ENCODE peak calls at places on chromosomes 6 and 20, in seven cellular contexts. Y is GM12878, U is ovary, B is tibial nerve, H is stomach, J is HepG2, V is SK-N-SH. S is an unnamed sample.

GRCh38 chr6:14194483-14194882 is 76.9 kb downstream of the CD83 start:
- DNase-seq in U (no peak), J (no peak), H (no peak), Y (no peak), B (no peak), V (no peak), S (no peak)

GRCh38 chr6:43707767-43708166 is 20.2 kb upstream of the MRPS18A start:
- DNase-seq in B (no peak), J (no peak), U (no peak), Y (no peak), V (no peak), H (no peak), S (no peak)

GRCh38 chr6:12525276-12525675 is 191.3 kb upstream of the PHACTR1 start:
- DNase-seq in V (no peak), J (no peak), Y (no peak), B (no peak), U (no peak), H (no peak), S (no peak)

GRCh38 chr20:16828666-16829305 is 80.6 kb downstream of the OTOR start:
- DNase-seq in H (no peak), Y (no peak), U (no peak), J (no peak), B (no peak), V (no peak), S (no peak)

GRCh38 chr6:3518356-3518841 is 61.5 kb upstream of the SLC22A23 start:
- DNase-seq in U (peak), H (peak), J (peak), V (no peak), B (no peak), Y (no peak), S (peak)

GRCh38 chr6:56742122-56742791 is 99.6 kb upstream of the DST start:
- DNase-seq in U (no peak), B (no peak), H (no peak), V (no peak), Y (no peak), J (peak), S (no peak)

GRCh38 chr6:89436226-89436625 is 3.3 kb downstream of the ANKRD6 start:
- DNase-seq in Y (no peak), V (no peak), J (no peak), H (no peak), B (no peak), U (no peak), S (no peak)

GRCh38 chr6:127096167-127096566 is 22.3 kb upstream of the RSPO3 start:
- DNase-seq in Y (no peak), J (no peak), B (no peak), U (no peak), V (no peak), H (no peak), S (no peak)

GRCh38 chr6:33716890-33717632 is 5.6 kb upstream of the UQCC2 start:
- DNase-seq in H (no peak), Y (no peak), J (peak), V (no peak), U (no peak), B (no peak), S (no peak)

GRCh38 chr6:118783931-118784528 is 109.9 kb upstream of the ASF1A start:
- DNase-seq in J (no peak), B (no peak), U (no peak), Y (no peak), V (no peak), H (no peak), S (no peak)

GRCh38 chr20:37911838-37912273 is 8.9 kb downstream of the VSTM2L start:
- DNase-seq in B (no peak), Y (no peak), U (no peak), H (no peak), J (no peak), V (peak), S (no peak)

GRCh38 chr20:57398231-57398821 is 7.1 kb downstream of the RBM38 start:
- DNase-seq in U (peak), V (no peak), H (peak), Y (peak), B (no peak), J (no peak), S (no peak)

GRCh38 chr20:50304501-50304856 is 113.8 kb downstream of the CEBPB start:
- DNase-seq in H (no peak), U (peak), Y (no peak), V (peak), B (peak), J (no peak), S (no peak)

GRCh38 chr20:20215976-20216727 is 151.8 kb upstream of the INSM1 start:
- DNase-seq in B (no peak), U (no peak), H (no peak), V (no peak), Y (no peak), J (no peak), S (no peak)

GRCh38 chr6:132919476-132919875 is 105.1 kb downstream of the RPS12 start:
- DNase-seq in Y (no peak), U (peak), V (no peak), B (peak), H (peak), J (no peak), S (no peak)

GRCh38 chr6:166728884-166729530 is 102.0 kb upstream of the RPS6KA2 start:
- DNase-seq in Y (no peak), U (no peak), B (no peak), J (no peak), V (no peak), H (no peak), S (no peak)

GRCh38 chr6:34671801-34672656 is 24.5 kb downstream of the ILRUN start:
- DNase-seq in J (no peak), V (no peak), B (no peak), H (no peak), Y (peak), U (no peak), S (no peak)

GRCh38 chr6:147287869-147288271 is 83.7 kb downstream of the STXBP5 start:
- DNase-seq in Y (no peak), J (no peak), V (no peak), B (no peak), H (no peak), U (no peak), S (no peak)

GRCh38 chr6:118705799-118706481 is 54.5 kb upstream of the CEP85L start:
- DNase-seq in J (no peak), B (no peak), U (no peak), H (no peak), Y (peak), V (no peak), S (no peak)

GRCh38 chr20:29497261-29497671 is 1760.2 kb upstream of the DEFB115 start:
- DNase-seq in B (no peak), J (peak), H (no peak), V (peak), U (peak), Y (no peak), S (no peak)

GRCh38 chr6:70222350-70222749 is 80.5 kb downstream of the COL9A1 start:
- DNase-seq in Y (no peak), U (no peak), H (no peak), J (no peak), V (peak), B (no peak), S (no peak)

GRCh38 chr6:53483423-53484353 is 61.2 kb downstream of the GCLC start:
- DNase-seq in H (no peak), B (no peak), Y (no peak), J (peak), V (peak), U (no peak), S (no peak)

DNA sequence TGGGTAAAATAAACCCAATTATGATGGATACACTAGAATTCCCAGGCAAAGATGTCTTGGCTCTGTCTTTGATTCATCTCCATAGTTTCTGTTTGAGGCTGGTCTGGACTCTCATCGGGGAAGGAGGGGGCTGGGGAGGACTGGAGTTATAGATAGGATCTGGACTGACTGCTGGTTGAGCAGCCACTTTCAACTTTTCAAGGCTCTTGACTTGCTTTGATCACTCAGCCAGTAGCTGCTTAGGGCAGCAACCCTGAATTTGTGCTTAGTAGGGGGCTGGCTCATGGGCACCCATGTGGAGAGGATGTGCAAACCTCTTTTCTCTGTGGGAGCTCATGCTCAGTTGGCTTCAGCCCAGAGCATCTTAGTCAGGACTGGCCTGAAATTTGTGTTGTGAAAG is 114.0 kb upstream of the NEDD9 start:
- DNase-seq in Y (peak), U (no peak), J (no peak), V (no peak), H (no peak), B (no peak), S (no peak)
- TF ChIP-seq EP300 in Y (peak), U (no peak), J (no peak), V (no peak), H (no peak), B (no peak), S (no peak)

DNA sequence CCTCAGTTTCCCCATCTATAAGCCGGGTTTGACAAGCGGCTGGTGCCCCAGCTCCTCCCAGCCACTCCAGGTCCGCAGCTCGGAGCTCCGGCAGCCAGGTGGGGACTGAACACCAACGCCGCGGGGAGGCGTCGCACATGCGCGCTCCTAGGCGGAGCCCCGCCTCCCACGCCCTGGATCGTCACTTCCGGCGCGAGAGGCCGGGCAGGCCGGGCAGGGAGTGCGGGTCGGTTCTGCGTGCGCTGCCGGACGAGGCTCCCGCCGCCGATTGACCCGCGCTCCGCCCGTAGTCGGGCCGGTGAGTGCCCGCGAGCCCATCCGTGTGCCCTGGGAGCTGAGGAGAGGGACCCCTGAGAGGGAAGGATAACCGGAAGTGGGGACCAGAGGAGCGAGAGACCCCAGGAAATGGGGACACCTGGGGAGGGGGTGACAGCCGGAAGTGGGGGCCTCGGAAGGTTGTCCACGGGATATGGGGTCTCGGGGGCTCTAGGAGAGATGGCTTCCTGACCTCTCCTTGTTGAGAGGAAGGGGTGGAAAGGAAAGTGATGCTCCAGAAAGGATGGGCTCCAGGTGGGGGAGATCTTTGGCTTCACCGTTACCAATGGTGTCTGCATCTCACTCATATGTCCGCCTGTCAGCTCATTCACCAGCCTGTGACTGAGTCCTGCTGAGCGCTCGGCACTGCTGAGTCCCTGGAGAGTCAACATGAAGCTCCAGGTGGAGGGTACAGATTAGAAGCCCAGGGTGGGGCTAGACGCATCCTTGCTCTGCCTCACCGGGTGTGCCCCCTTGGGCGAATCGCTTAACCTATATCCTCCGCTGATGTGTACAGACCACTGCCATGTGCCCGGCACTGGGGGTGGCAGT is at the start of gene TTPAL:
- DNase-seq in V (peak), B (peak), Y (peak), U (peak), J (peak), H (peak), S (peak)
- TF ChIP-seq EP300 in V (no peak), B (peak), Y (no peak), U (no peak), J (peak), H (no peak), S (no peak)

DNA sequence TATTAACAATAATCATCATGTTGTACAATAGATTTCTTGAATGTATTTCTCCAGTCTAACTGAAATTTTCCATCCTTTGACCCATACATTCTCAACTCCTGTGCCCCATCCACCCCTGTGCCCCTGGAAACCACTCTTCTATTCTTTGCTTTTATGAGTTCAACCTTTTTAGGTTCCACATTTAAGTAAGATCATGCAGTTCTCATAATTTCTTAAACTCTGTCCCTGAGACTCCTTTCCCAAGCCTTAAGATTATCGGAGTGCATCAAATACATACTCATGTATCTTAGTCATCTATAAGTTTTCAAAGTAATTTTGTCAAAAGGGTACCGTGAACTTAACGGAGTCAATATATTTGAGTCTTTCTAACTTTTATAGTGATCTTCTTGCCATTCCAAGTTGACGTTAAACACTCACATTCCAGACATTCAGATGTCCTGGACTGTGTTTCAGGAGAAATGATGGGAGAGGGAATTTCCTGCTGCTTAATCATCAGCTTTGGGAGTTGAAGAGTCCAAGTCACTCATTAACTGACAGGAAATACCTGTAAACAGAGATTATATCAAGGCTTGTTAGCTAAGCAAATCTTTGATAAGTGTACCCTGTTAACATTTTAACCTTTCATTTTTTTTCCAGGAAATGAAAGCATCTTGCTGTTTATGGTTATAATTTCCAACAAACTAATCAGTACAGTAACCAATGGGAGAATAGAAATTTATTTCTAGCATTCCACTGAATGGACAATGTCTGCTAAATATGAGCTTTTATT is 73.3 kb downstream of the ADGRG6 start:
- DNase-seq in Y (no peak), B (no peak), U (no peak), V (no peak), J (peak), H (no peak), S (no peak)
- TF ChIP-seq EP300 in Y (no peak), B (no peak), U (no peak), V (peak), J (peak), H (no peak), S (no peak)

DNA sequence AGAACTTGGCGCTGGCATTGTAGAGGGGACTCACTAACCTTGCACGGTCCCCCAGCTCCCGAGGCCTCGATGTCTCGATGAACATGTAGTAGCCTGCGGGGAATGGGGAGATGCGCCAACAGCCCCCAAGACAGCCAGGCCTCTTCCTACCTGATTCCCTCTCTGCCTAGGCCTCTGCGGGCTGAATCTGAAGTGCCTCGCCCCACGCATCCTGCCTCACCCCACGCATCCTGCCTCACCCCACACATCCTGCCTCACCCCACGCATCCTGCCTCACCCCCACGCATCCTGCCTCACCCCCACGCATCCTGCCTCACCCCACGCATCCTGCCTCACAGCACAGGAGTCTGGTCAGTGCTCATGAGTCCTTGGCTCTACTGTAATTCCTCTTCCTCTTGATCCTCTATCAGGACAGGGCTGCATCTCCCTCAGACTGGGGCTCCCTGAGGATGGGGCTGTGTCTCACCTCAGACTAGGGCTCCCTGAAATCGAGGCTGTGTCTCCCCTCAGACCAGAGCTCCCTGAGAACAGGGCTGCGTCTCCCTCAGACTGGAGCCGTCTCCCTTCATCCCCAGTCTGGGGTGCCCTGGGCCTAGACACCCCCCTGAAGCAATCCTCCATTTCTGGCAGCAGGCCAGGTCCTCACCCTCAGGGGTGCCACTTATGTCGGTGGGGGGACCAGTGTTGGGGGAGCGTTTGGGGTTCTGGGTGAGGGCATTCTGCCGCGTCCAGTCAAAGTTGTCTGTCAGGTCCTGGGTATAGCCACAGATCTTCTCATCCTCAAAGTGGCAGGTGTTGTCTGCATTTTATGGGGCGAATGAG is 53.6 kb downstream of the MDGA1 start:
- DNase-seq in V (no peak), B (no peak), H (no peak), Y (no peak), J (no peak), U (no peak), S (no peak)
- TF ChIP-seq EP300 in V (no peak), B (no peak), H (no peak), Y (no peak), J (no peak), U (no peak), S (no peak)

GRCh38 chr20:35303735-35304431 is 11.7 kb upstream of the FAM83C start:
- DNase-seq in H (peak), V (peak), U (peak), J (peak), B (peak), Y (peak), S (peak)
- TF ChIP-seq EP300 in H (no peak), V (no peak), U (no peak), J (peak), B (no peak), Y (no peak), S (no peak)

DNA sequence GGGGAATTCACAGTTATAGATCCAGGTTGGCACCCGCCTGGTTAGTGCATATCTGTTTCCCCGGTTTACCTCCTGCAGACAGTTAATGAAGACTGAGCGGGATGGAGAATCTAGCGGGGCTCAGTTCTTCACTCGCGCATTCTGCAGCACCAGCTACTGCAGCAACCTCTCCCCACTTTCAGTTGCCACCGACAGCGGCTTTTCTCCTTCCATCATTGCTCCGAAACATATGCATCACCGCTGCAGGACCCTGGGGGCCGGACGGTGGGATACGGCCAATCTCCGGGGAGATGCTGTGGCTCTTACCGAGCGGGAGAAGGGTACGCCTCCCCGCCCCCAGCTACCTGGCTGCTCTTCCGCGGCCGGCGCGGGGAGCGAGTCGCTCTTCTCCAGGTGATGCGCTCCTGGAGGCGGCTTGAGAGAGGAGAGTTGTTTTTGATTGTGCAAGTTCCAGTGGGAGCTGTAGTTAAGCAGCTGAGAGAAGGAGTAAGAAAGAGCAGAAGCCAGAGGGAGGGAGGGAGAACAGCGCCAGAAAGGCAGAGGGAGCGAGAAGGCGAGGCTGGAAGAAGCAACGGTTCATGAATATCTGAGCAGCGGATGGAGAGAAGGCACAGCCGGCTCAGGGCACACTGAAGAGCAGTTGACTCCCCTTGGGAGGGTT is at the start of gene SGK1:
- DNase-seq in U (peak), V (peak), H (no peak), Y (no peak), J (no peak), B (no peak), S (no peak)
- TF ChIP-seq EP300 in U (no peak), V (no peak), H (no peak), Y (no peak), J (no peak), B (no peak), S (no peak)

DNA sequence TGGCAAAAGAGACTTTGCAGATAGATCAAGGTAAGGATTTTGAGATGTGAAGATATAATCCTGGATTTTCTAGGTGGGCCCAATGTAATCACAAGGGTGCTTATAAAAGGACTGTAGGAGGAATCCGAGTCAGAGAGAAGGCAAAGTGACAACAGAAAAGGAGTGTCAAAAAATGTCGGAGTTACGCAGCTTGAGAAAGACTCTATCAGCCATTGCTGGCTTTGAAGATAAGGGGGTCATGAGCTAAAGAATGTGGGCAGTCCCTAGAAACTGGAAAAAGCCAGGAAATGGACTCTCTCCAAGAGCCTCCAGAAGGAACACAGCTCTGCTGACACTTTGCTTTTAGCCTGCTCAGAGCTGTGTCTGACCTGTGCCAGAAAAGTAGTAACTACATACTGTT is 8.7 kb upstream of the RWDD1 start:
- DNase-seq in B (no peak), Y (no peak), J (no peak), H (no peak), V (no peak), U (no peak), S (no peak)
- TF ChIP-seq EP300 in B (no peak), Y (no peak), J (no peak), H (no peak), V (no peak), U (no peak), S (no peak)

GRCh38 chr6:754202-754601 is 61.3 kb upstream of the EXOC2 start:
- DNase-seq in H (no peak), J (peak), B (no peak), Y (no peak), V (no peak), U (no peak), S (no peak)
- TF ChIP-seq EP300 in H (no peak), J (no peak), B (no peak), Y (no peak), V (no peak), U (no peak), S (no peak)

DNA sequence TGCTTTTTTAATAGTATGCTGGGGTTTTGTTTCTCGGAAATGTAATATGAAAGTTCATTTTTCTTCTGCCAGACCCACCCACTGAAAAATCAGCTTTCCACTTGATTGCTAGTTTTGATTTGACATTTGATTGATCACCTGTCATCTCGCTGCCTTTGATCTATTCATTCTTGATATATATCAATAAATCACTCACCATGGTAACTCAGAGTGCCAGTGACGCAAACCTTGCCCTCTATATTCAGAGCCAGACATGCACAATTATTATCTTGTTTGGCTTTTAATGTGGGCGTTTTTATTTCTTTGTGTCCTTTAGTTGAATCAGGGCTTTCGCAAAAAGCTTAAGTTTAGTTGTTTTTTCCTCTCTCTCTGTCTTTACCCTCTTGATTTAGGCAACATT is 2.0 kb downstream of the TSHZ2 start:
- DNase-seq in V (peak), B (no peak), Y (peak), J (no peak), H (no peak), U (no peak), S (no peak)
- TF ChIP-seq EP300 in V (peak), B (no peak), Y (peak), J (no peak), H (no peak), U (no peak), S (no peak)